ENCODE peak calls at places on chromosomes 1 and 21, in six cellular contexts. I is A549, X is IMR-90, R is K562, F is GM12878, J is HepG2. U is an unnamed sample.

GRCh38 chr1:14521602-14522001 is 76.9 kb upstream of the KAZN start:
- DNase-seq in I (no peak), J (no peak), R (no peak), X (no peak), F (no peak), U (no peak)

GRCh38 chr1:113652773-113653172 is 106.5 kb downstream of the PHTF1 start:
- DNase-seq in X (peak), J (peak), F (no peak), I (no peak), R (no peak), U (no peak)

GRCh38 chr1:67642694-67643093 is 42.3 kb upstream of the GADD45A start:
- DNase-seq in J (no peak), F (no peak), I (no peak), R (no peak), X (no peak), U (no peak)

GRCh38 chr1:58585591-58586151 is 8.6 kb upstream of the TACSTD2 start:
- DNase-seq in F (no peak), X (peak), J (no peak), I (no peak), R (no peak), U (no peak)

GRCh38 chr1:182080955-182081582 is 19.6 kb upstream of the ZNF648 start:
- DNase-seq in I (peak), F (no peak), X (peak), R (peak), J (peak), U (peak)

GRCh38 chr1:59499273-59499955 is 202.5 kb downstream of the FGGY start:
- DNase-seq in F (no peak), R (no peak), J (no peak), X (no peak), I (no peak), U (no peak)

GRCh38 chr1:110440877-110441276 is 10.1 kb upstream of the PROK1 start:
- DNase-seq in I (no peak), X (peak), F (no peak), R (no peak), J (no peak), U (no peak)

GRCh38 chr1:22876359-22877111 is 96.1 kb downstream of the LACTBL1 start:
- DNase-seq in J (no peak), X (peak), F (no peak), R (no peak), I (no peak), U (no peak)

GRCh38 chr1:118995312-118996016 is 7.3 kb upstream of the TBX15 start:
- DNase-seq in X (no peak), F (no peak), R (no peak), I (no peak), J (no peak), U (no peak)

GRCh38 chr1:38266197-38266520 is 219.6 kb upstream of the POU3F1 start:
- DNase-seq in F (no peak), R (no peak), J (peak), X (no peak), I (no peak), U (no peak)

GRCh38 chr1:39847940-39848339 is 35.4 kb downstream of the TRIT1 start:
- DNase-seq in J (no peak), X (no peak), I (no peak), F (no peak), R (no peak), U (no peak)

GRCh38 chr1:205626216-205626615 is 5.6 kb downstream of the ELK4 start:
- DNase-seq in R (no peak), F (no peak), I (no peak), J (no peak), X (no peak), U (no peak)

GRCh38 chr1:11114966-11115365 is 15.3 kb upstream of the EXOSC10 start:
- DNase-seq in X (no peak), F (no peak), I (no peak), R (no peak), J (no peak), U (no peak)

GRCh38 chr1:176517484-176517883 is 54.5 kb downstream of the PAPPA2 start:
- DNase-seq in J (no peak), F (peak), X (no peak), I (peak), R (peak), U (no peak)

GRCh38 chr1:185238447-185238846 is 78.6 kb downstream of the IVNS1ABP start:
- DNase-seq in I (peak), X (peak), F (no peak), R (no peak), J (no peak), U (no peak)

GRCh38 chr21:33025106-33025470 is 647 bp upstream of the OLIG2 start:
- DNase-seq in J (no peak), X (no peak), F (no peak), R (no peak), I (no peak), U (peak)

GRCh38 chr1:164561007-164561406 is 2.0 kb downstream of the PBX1 start:
- DNase-seq in I (no peak), J (no peak), R (no peak), X (no peak), F (no peak), U (no peak)

GRCh38 chr1:206465951-206466350 is 4.3 kb upstream of the IKBKE start:
- DNase-seq in I (no peak), X (no peak), F (no peak), R (no peak), J (no peak), U (no peak)

GRCh38 chr1:54227091-54227602 is 27.2 kb downstream of the MRPL37 start:
- DNase-seq in R (no peak), F (no peak), I (peak), X (peak), J (peak), U (no peak)

GRCh38 chr1:76084029-76084627 is 9.6 kb downstream of the ST6GALNAC3 start:
- DNase-seq in F (no peak), R (no peak), X (no peak), J (no peak), I (no peak), U (no peak)

GRCh38 chr1:18263547-18264130 is 156.0 kb downstream of the IGSF21 start:
- DNase-seq in F (no peak), R (no peak), I (no peak), J (no peak), X (no peak), U (no peak)

GRCh38 chr1:101022294-101022693 is 3.3 kb downstream of the DPH5 start:
- DNase-seq in I (no peak), F (no peak), R (no peak), X (peak), J (no peak), U (no peak)

GRCh38 chr1:156460525-156460924 is 40.0 kb downstream of the MEF2D start:
- DNase-seq in X (no peak), I (no peak), R (peak), F (no peak), J (no peak), U (no peak)

GRCh38 chr1:161945306-161945705 is 78.4 kb downstream of the OLFML2B start:
- DNase-seq in X (no peak), F (no peak), J (no peak), I (no peak), R (peak), U (no peak)

GRCh38 chr1:226662704-226663326 is 76.3 kb downstream of the ITPKB start:
- DNase-seq in F (peak), J (no peak), X (peak), R (peak), I (peak), U (peak)

GRCh38 chr1:100699744-100700143 is 19.8 kb upstream of the VCAM1 start:
- DNase-seq in I (no peak), F (no peak), J (no peak), R (no peak), X (peak), U (no peak)

GRCh38 chr1:203324103-203325003 is 19.0 kb downstream of the BTG2 start:
- DNase-seq in F (no peak), X (no peak), I (no peak), J (no peak), R (no peak), U (no peak)

GRCh38 chr21:36661511-36662309 is 37.2 kb upstream of the SIM2 start:
- DNase-seq in J (peak), R (peak), F (no peak), X (peak), I (peak), U (peak)

GRCh38 chr21:19692231-19692630 is 1288.6 kb upstream of the TMPRSS15 start:
- DNase-seq in I (no peak), R (no peak), X (no peak), F (no peak), J (no peak), U (no peak)

DNA sequence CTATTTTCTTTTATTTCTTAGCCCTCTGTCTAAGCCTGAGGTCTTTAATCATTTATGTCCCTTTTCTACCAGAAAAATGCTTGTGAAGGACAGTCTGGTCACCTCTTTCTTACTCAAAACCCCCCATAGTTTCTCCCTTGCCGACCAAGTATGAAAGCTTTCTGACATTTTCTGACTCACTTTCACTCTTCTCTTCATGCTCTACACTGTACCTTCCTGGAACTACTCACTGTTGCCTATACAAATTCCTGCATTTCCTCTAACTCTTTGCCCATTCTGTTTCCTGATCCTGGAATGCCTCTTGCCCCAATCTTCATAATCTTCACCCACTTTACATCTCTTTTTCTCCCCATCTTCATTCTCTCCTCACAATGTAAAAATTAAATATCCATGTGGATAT is 380.0 kb downstream of the HHIPL2 start:
- DNase-seq in I (no peak), J (no peak), F (no peak), R (no peak), X (peak), U (no peak)
- TF ChIP-seq BHLHE40 in I (no peak), J (no peak), F (no peak), R (no peak), X (no peak), U (no peak)

DNA sequence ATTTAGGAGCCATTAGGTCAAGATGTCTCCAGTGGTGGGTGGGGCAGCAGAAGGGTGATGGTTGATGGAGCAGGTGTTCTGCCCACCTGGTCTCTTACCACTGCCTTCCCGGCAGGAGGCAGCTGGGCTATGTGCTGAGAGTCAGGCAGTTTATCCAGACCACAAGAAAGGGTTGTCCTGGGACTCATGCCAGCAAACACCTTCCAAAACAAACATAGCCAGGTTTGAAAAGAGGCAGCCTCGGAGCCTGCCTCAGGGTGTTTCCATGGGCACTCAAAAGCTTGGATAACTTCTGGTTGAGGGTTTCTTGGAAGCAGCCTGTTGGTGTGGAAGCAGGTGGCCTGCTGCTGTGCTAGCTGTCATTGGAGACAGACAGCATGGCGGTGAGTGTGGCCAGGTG is 187.2 kb downstream of the PCP4 start:
- DNase-seq in I (no peak), X (no peak), R (no peak), F (no peak), J (no peak), U (no peak)
- TF ChIP-seq BHLHE40 in I (no peak), X (no peak), R (no peak), F (no peak), J (no peak), U (no peak)

GRCh38 chr1:239558559-239558958 is 172.2 kb downstream of the CHRM3 start:
- DNase-seq in I (peak), R (no peak), F (no peak), X (no peak), J (no peak), U (no peak)
- TF ChIP-seq BHLHE40 in I (no peak), R (no peak), F (no peak), X (no peak), J (no peak), U (no peak)

DNA sequence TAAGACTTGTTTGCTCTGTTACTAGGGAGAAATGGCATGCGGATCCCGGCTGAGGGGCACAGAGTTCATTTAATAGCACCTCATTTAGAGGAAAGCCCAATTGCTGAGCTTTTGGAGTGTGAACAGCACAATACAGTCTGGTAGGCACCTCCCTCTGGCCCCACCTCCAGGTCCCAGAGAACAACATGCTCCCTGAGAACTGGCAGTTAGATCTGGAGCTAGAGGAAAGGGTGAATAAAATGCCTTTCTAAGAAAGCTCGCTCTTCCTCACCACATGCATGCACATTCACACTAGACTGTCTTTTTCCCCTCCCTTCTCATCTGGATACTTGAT is 142.9 kb upstream of the BACE2 start:
- DNase-seq in I (no peak), R (no peak), X (no peak), J (no peak), F (no peak), U (no peak)
- TF ChIP-seq BHLHE40 in I (no peak), R (no peak), X (no peak), J (no peak), F (no peak), U (no peak)

GRCh38 chr1:215835951-215836350 is 268.8 kb downstream of the KCTD3 start:
- DNase-seq in F (no peak), R (no peak), I (no peak), J (no peak), X (peak), U (no peak)

GRCh38 chr1:215824245-215824644 is 257.1 kb downstream of the KCTD3 start:
- DNase-seq in F (no peak), J (no peak), X (peak), R (no peak), I (no peak), U (peak)

GRCh38 chr1:215833936-215834729 is 267.0 kb downstream of the KCTD3 start:
- DNase-seq in F (no peak), J (no peak), X (peak), R (no peak), I (no peak), U (no peak)

GRCh38 chr1:215830221-215830620 is 263.1 kb downstream of the KCTD3 start:
- DNase-seq in I (no peak), R (no peak), J (no peak), X (no peak), F (no peak), U (no peak)
- TF ChIP-seq BHLHE40 in I (no peak), R (no peak), J (no peak), X (no peak), F (no peak), U (no peak)

GRCh38 chr1:224900062-224900461 is 29.4 kb upstream of the DNAH14 start:
- DNase-seq in I (no peak), X (no peak), R (no peak), J (no peak), F (no peak), U (no peak)

GRCh38 chr1:224901087-224901486 is 28.4 kb upstream of the DNAH14 start:
- DNase-seq in I (no peak), X (no peak), F (no peak), R (no peak), J (no peak), U (no peak)

GRCh38 chr1:224897928-224898327 is 31.5 kb upstream of the DNAH14 start:
- DNase-seq in F (no peak), I (no peak), J (no peak), R (no peak), X (no peak), U (no peak)

GRCh38 chr1:224897501-224897900 is 32.0 kb upstream of the DNAH14 start:
- DNase-seq in F (no peak), R (no peak), I (no peak), J (no peak), X (no peak), U (no peak)

DNA sequence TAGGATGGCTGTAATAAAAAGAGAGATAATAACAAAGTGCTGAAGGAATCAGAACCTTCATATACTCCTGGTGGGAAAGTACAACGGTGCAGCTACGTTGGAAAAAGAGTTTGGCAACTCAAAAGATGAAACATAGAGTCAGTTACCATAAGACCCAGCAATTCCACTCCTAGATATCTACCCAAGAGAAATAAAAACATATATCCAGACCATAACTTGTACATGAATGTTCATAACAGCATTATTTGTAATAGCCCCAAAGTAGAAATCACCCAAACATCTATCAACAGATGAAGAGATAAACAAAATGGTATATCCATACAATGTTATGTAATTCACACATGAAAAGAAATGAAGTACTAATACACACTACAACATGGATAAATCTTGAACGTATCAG is 30.5 kb upstream of the DNAH14 start:
- DNase-seq in I (no peak), X (no peak), F (no peak), J (no peak), R (no peak), U (no peak)
- TF ChIP-seq BHLHE40 in I (no peak), X (no peak), F (no peak), J (no peak), R (no peak), U (no peak)

GRCh38 chr1:114725230-114725629 is 8.7 kb upstream of the NRAS start:
- DNase-seq in F (no peak), X (peak), J (no peak), I (no peak), R (no peak), U (no peak)
- TF ChIP-seq BHLHE40 in F (no peak), X (no peak), J (no peak), I (no peak), R (no peak), U (no peak)

U was measured in HEK293T.